ENCODE peak calls at places on chromosome 13, in seven cellular contexts. V is GM12878, G is SK-N-SH, Z is H1, K is HCT116, S is K562, B is HepG2. L is an unnamed sample. For H3K4me1, the result is how much of the 10 kb centered on the place peaks cover.

GRCh38 chr13:111322916-111323331 is 2.5 kb downstream of the TEX29 start:
- DNase-seq in B (no peak), K (no peak), V (no peak), Z (no peak), S (no peak), G (no peak), L (no peak)

GRCh38 chr13:40445557-40445990 is 220.9 kb downstream of the FOXO1 start:
- DNase-seq in S (no peak), Z (no peak), G (no peak), B (no peak), V (peak), K (no peak), L (no peak)

GRCh38 chr13:24459234-24459633 is 53.3 kb downstream of the PARP4 start:
- DNase-seq in B (no peak), G (no peak), Z (no peak), S (no peak), V (peak), K (no peak), L (no peak)

GRCh38 chr13:83880275-83881027 is 1.8 kb downstream of the SLITRK1 start:
- DNase-seq in B (no peak), K (no peak), Z (no peak), S (no peak), G (no peak), V (no peak), L (no peak)

GRCh38 chr13:100495455-100495854 is 93.1 kb downstream of the GGACT start:
- DNase-seq in V (no peak), G (no peak), B (no peak), K (no peak), S (no peak), Z (no peak), L (no peak)

GRCh38 chr13:43074824-43075510 is 51.6 kb downstream of the DNAJC15 start:
- DNase-seq in Z (no peak), G (no peak), K (no peak), S (no peak), B (no peak), V (no peak), L (no peak)

GRCh38 chr13:28704919-28705318 is 13.9 kb downstream of the SLC46A3 start:
- DNase-seq in S (no peak), K (no peak), G (no peak), B (no peak), Z (no peak), V (no peak), L (no peak)

GRCh38 chr13:111511805-111512504 is 191.5 kb downstream of the TEX29 start:
- DNase-seq in V (no peak), G (no peak), B (no peak), S (no peak), Z (no peak), K (no peak), L (no peak)

GRCh38 chr13:45479661-45480060 is 14.9 kb downstream of the COG3 start:
- DNase-seq in S (no peak), K (no peak), V (no peak), Z (no peak), B (no peak), G (no peak), L (no peak)

GRCh38 chr13:20182231-20182846 is 10.4 kb downstream of the GJB2 start:
- DNase-seq in K (peak), S (peak), B (peak), Z (no peak), G (peak), V (peak), L (peak)

GRCh38 chr13:80109313-80109712 is 231.6 kb downstream of the SPRY2 start:
- DNase-seq in Z (no peak), V (no peak), S (no peak), G (no peak), B (no peak), K (no peak), L (no peak)

GRCh38 chr13:66835040-66835628 is 395.0 kb downstream of the PCDH9 start:
- DNase-seq in G (peak), S (peak), K (no peak), V (no peak), B (peak), Z (no peak), L (no peak)

GRCh38 chr13:106905380-106906259 is 337.7 kb upstream of the ARGLU1 start:
- DNase-seq in Z (no peak), S (no peak), G (no peak), K (no peak), V (no peak), B (no peak), L (no peak)

GRCh38 chr13:55534306-55534705 is 1606.4 kb upstream of the PRR20A start:
- DNase-seq in B (no peak), S (no peak), Z (no peak), V (no peak), K (no peak), G (no peak), L (no peak)

GRCh38 chr13:32427852-32428580 is at the start of gene N4BP2L1:
- DNase-seq in Z (no peak), K (no peak), B (peak), V (peak), S (no peak), G (peak), L (no peak)

GRCh38 chr13:32428581-32429072 is 697 bp upstream of the N4BP2L1 start:
- DNase-seq in S (no peak), V (no peak), K (no peak), B (no peak), Z (no peak), G (no peak), L (no peak)

GRCh38 chr13:32425158-32425557 is 2.8 kb downstream of the N4BP2L1 start:
- DNase-seq in G (no peak), B (no peak), S (no peak), V (no peak), Z (no peak), K (no peak), L (no peak)

GRCh38 chr13:32426191-32426980 is 1.5 kb downstream of the N4BP2L1 start:
- DNase-seq in S (no peak), Z (no peak), K (no peak), G (no peak), B (no peak), V (peak), L (no peak)

DNA sequence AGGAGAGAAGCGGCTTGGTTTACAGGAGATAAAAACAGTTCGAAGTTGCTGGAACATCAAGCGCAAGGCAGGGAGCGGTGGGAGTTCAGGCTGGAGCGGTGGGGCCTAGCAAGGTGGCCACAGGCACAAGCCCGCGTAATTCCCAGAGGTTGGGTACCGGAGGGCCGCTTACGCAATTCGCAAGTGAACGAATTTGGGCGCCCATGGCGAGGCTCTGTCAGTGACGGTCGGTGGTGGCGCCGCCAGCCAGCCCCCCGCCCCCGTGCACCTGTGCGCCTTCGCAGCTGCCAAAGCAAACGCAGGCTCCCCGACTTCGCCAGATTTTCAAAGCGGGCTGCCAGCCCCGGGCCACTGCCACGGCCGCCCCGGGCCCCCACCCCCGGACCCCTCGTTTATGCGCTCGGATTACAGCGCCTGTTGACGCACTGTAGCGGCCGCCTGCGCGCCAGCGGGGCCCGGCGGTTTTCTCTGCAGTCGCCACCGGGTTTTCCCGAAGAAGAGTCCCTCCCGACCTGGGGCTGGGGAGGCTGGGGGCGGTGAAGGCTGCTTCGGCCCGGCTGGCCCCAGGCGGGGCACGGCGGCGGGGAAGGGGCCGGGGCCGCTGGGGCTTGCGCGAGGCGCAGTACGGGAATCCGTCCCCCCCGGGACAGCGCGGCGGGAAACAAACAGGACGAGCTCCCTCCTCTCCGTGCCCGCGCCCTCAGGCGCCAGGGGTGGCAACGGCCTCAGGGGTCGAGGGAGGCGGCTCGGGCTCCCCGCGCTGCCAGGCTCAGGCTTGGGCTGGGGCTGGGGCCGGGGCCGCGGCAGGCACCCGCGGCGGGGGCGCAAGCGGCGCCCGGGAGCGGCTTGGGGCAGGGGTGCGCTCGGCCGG is 714 bp downstream of the N4BP2L1 start:
- DNase-seq in S (no peak), B (no peak), K (no peak), Z (no peak), V (no peak), G (peak), L (no peak)
- H3K4me1 ChIP-seq in S (under half), B (half or more), K (under half), Z (under half), V (under half), G (under half), L (under half)

GRCh38 chr13:51453959-51454703 is 1.3 kb upstream of the INTS6 start:
- DNase-seq in V (no peak), G (peak), S (peak), K (no peak), B (no peak), Z (no peak), L (no peak)
- TF ChIP-seq SIN3A in V (no peak), G (no peak), S (no peak), K (no peak), B (no peak), Z (no peak), L (no peak)

DNA sequence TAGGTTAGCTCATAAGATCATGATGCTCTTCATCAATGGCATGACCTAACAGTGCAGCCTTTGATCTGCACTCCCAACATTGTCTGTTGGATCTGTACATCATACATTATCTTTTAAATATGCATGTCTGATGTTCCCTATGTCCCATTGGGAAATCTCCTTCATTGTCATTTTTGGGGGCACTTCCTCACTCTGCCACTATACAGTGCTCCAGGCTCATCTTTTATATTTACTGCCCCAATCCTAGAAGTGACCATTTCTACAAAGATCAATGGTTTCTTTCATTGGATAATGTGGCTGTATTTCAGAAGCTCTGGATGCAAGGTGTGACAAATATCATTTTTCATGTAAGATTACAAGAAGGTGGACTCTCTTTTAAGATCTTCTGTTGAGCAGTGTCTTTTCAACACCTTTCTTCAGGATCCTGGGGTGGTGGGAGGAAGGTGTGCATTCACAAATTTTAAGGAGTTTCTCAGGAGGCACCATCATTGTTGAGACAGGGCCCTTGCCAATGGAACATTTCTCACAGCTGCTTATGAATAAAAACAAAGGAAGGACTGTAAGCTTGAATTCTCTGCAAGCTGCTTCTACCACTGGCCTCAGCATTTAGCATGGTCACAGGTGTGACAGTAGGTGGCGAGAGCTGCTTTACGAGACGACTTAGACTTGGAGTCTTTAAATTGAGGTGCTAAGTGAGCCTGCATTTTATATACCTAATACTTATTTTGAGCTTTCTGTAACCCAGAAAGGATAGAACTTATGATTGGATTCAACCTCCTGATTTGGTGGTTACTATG is 403.0 kb downstream of the LMO7 start:
- DNase-seq in Z (no peak), G (no peak), B (no peak), V (no peak), K (no peak), S (no peak), L (no peak)
- TF ChIP-seq CTCF in Z (peak), G (no peak), B (no peak), V (peak), K (peak), S (no peak), L (no peak)

GRCh38 chr13:46637213-46637612 is 84.2 kb downstream of the LRCH1 start:
- DNase-seq in V (no peak), S (no peak), G (no peak), Z (no peak), K (no peak), B (no peak), L (no peak)
- H3K4me1 ChIP-seq in V (under half), S (under half), G (under half), Z (under half), K (under half), B (under half), L (under half)

DNA sequence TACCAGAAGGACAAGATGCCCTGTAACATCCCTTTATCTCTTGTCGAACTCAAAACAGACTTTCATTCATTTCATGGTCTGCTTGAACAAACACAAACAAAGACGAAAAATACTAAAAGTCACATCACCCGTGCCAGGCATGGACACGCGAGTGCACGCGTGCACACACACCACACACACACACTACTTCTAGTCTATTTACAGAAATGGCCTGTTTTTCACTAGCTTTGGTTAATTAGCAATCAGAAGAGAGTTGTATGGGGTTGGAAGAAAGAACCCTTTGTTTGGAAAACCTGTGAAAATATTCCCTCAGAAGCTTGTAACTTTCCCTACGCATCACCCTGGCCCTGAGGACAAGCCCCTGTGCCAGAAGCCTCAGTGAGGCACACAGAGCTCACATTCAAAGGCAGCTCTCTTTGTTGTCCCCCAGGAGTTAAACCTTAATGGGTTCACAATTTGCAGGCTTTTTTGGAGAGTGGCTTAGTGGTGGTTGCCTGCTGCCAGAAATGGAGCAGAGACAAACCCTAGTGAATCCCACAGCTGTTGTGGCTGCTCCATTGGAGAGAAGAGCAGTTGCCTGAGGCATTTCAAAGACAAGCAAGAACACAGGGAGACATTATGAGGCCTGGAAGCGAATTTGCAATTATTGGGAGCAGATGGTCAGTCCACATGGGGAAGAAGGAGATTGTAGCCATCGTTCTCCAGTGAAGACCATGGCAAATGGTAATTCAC is 55.9 kb downstream of the STARD13 start:
- DNase-seq in Z (no peak), V (no peak), K (no peak), B (peak), G (peak), S (no peak), L (no peak)
- TF ChIP-seq SIN3A in Z (no peak), V (no peak), K (no peak), B (no peak), G (no peak), S (no peak), L (no peak)

GRCh38 chr13:110193491-110193890 is 113.5 kb downstream of the COL4A1 start:
- DNase-seq in Z (no peak), V (no peak), S (no peak), B (no peak), K (no peak), G (no peak), L (no peak)
- TF ChIP-seq CTCF in Z (no peak), V (no peak), S (no peak), B (no peak), K (no peak), G (no peak), L (no peak)

GRCh38 chr13:48349525-48349924 is 46.0 kb downstream of the RB1 start:
- DNase-seq in K (no peak), Z (no peak), G (no peak), S (no peak), B (no peak), V (no peak), L (no peak)
- H3K4me1 ChIP-seq in K (under half), Z (under half), G (under half), S (under half), B (under half), V (under half), L (under half)

GRCh38 chr13:95296326-95296939 is 4.8 kb downstream of the ABCC4 start:
- DNase-seq in V (no peak), S (no peak), Z (no peak), K (peak), G (peak), B (peak), L (no peak)
- TF ChIP-seq SIN3A in V (no peak), S (no peak), Z (no peak), K (no peak), G (no peak), B (no peak), L (no peak)

L was measured in Panc1.